ENCODE peak calls at places on chromosomes 2 and 18, in seven cellular contexts. One of them, this sample, is unnamed.

GRCh38 chr2:86622409-86622877 is 1.2 kb downstream of the RNF103 start:
- DNase-seq in Peyer's patch: peak; percentile 39
- DNase-seq in heart right ventricle: peak; percentile 21
- DNase-seq in lung: peak; percentile 38
- DNase-seq in CD8-positive, alpha-beta T cell: peak; percentile 55
- DNase-seq in A549: peak; percentile 53
- DNase-seq in neural progenitor cell: peak; percentile 44
- DNase-seq in this sample: no peak

GRCh38 chr18:54647176-54647575 is 56.1 kb downstream of the DYNAP start:
- DNase-seq in Peyer's patch: no peak
- DNase-seq in A549: peak; percentile 48
- DNase-seq in CD8-positive, alpha-beta T cell: no peak
- DNase-seq in heart right ventricle: no peak
- DNase-seq in neural progenitor cell: peak; percentile 53
- DNase-seq in lung: no peak
- DNase-seq in this sample: no peak

GRCh38 chr2:197803033-197803444 is 1.4 kb upstream of the PLCL1 start:
- DNase-seq in CD8-positive, alpha-beta T cell: no peak
- DNase-seq in neural progenitor cell: peak; percentile 58
- DNase-seq in A549: peak; percentile 53
- DNase-seq in heart right ventricle: peak; percentile 43
- DNase-seq in Peyer's patch: no peak
- DNase-seq in lung: no peak
- DNase-seq in this sample: no peak

GRCh38 chr2:62196278-62196901 is 475 bp downstream of the B3GNT2 start:
- DNase-seq in lung: peak; percentile 68
- DNase-seq in A549: peak; percentile 65
- DNase-seq in CD8-positive, alpha-beta T cell: peak; percentile 79
- DNase-seq in neural progenitor cell: no peak
- DNase-seq in heart right ventricle: peak; percentile 61
- DNase-seq in Peyer's patch: peak; percentile 61
- DNase-seq in this sample: no peak

GRCh38 chr18:64444819-64445218 is 295.9 kb upstream of the LINC00305 start:
- DNase-seq in heart right ventricle: no peak
- DNase-seq in neural progenitor cell: no peak
- DNase-seq in lung: no peak
- DNase-seq in A549: no peak
- DNase-seq in CD8-positive, alpha-beta T cell: no peak
- DNase-seq in Peyer's patch: no peak
- DNase-seq in this sample: no peak

GRCh38 chr2:173165443-173166234 is 90.0 kb downstream of the MAP3K20 start:
- DNase-seq in Peyer's patch: no peak
- DNase-seq in A549: no peak
- DNase-seq in CD8-positive, alpha-beta T cell: no peak
- DNase-seq in lung: no peak
- DNase-seq in neural progenitor cell: no peak
- DNase-seq in heart right ventricle: no peak
- DNase-seq in this sample: no peak

GRCh38 chr2:45984366-45984765 is 312.8 kb upstream of the EPAS1 start:
- DNase-seq in CD8-positive, alpha-beta T cell: no peak
- DNase-seq in A549: no peak
- DNase-seq in neural progenitor cell: no peak
- DNase-seq in lung: peak; percentile 26
- DNase-seq in Peyer's patch: no peak
- DNase-seq in heart right ventricle: no peak
- DNase-seq in this sample: no peak

GRCh38 chr2:166831930-166832329 is 56.4 kb upstream of the XIRP2 start:
- DNase-seq in CD8-positive, alpha-beta T cell: no peak
- DNase-seq in A549: no peak
- DNase-seq in heart right ventricle: no peak
- DNase-seq in lung: no peak
- DNase-seq in Peyer's patch: no peak
- DNase-seq in neural progenitor cell: no peak
- DNase-seq in this sample: no peak

GRCh38 chr2:8435608-8436007 is 246.2 kb upstream of the ID2 start:
- DNase-seq in heart right ventricle: no peak
- DNase-seq in CD8-positive, alpha-beta T cell: no peak
- DNase-seq in A549: no peak
- DNase-seq in lung: no peak
- DNase-seq in neural progenitor cell: no peak
- DNase-seq in Peyer's patch: no peak
- DNase-seq in this sample: no peak

GRCh38 chr2:42602218-42602936 is 33.9 kb downstream of the MTA3 start:
- DNase-seq in heart right ventricle: no peak
- DNase-seq in CD8-positive, alpha-beta T cell: no peak
- DNase-seq in neural progenitor cell: no peak
- DNase-seq in lung: no peak
- DNase-seq in Peyer's patch: no peak
- DNase-seq in A549: no peak
- DNase-seq in this sample: no peak

GRCh38 chr2:237507478-237507877 is 20.4 kb downstream of the MLPH start:
- DNase-seq in Peyer's patch: no peak
- DNase-seq in neural progenitor cell: no peak
- DNase-seq in lung: no peak
- DNase-seq in A549: no peak
- DNase-seq in heart right ventricle: no peak
- DNase-seq in CD8-positive, alpha-beta T cell: no peak
- DNase-seq in this sample: no peak

GRCh38 chr2:33535409-33535808 is 59.0 kb downstream of the RASGRP3 start:
- DNase-seq in CD8-positive, alpha-beta T cell: no peak
- DNase-seq in neural progenitor cell: no peak
- DNase-seq in lung: no peak
- DNase-seq in Peyer's patch: no peak
- DNase-seq in heart right ventricle: peak; percentile 57
- DNase-seq in A549: no peak
- DNase-seq in this sample: no peak

GRCh38 chr2:238489431-238489830 is 62.7 kb downstream of the ASB1 start:
- DNase-seq in heart right ventricle: no peak
- DNase-seq in CD8-positive, alpha-beta T cell: no peak
- DNase-seq in neural progenitor cell: no peak
- DNase-seq in Peyer's patch: no peak
- DNase-seq in A549: no peak
- DNase-seq in lung: no peak
- DNase-seq in this sample: no peak

GRCh38 chr2:55296393-55296792 is 27.4 kb upstream of the MTIF2 start:
- DNase-seq in heart right ventricle: no peak
- DNase-seq in A549: no peak
- DNase-seq in lung: no peak
- DNase-seq in Peyer's patch: no peak
- DNase-seq in CD8-positive, alpha-beta T cell: no peak
- DNase-seq in neural progenitor cell: no peak
- DNase-seq in this sample: no peak

GRCh38 chr18:54878057-54878661 is 49.9 kb downstream of the RAB27B start:
- DNase-seq in neural progenitor cell: no peak
- DNase-seq in Peyer's patch: no peak
- DNase-seq in lung: no peak
- DNase-seq in heart right ventricle: no peak
- DNase-seq in CD8-positive, alpha-beta T cell: no peak
- DNase-seq in A549: no peak
- DNase-seq in this sample: peak; percentile 44

GRCh38 chr2:216159161-216159560 is 50.0 kb downstream of the XRCC5 start:
- DNase-seq in A549: no peak
- DNase-seq in lung: no peak
- DNase-seq in neural progenitor cell: no peak
- DNase-seq in heart right ventricle: no peak
- DNase-seq in Peyer's patch: no peak
- DNase-seq in CD8-positive, alpha-beta T cell: no peak
- DNase-seq in this sample: no peak

GRCh38 chr2:176443941-176444340 is 174.7 kb downstream of the MTX2 start:
- DNase-seq in A549: no peak
- DNase-seq in neural progenitor cell: no peak
- DNase-seq in lung: no peak
- DNase-seq in Peyer's patch: no peak
- DNase-seq in heart right ventricle: no peak
- DNase-seq in CD8-positive, alpha-beta T cell: no peak
- DNase-seq in this sample: no peak

GRCh38 chr2:178005756-178006155 is 66.8 kb downstream of the PDE11A start:
- DNase-seq in Peyer's patch: no peak
- DNase-seq in A549: no peak
- DNase-seq in heart right ventricle: no peak
- DNase-seq in neural progenitor cell: no peak
- DNase-seq in CD8-positive, alpha-beta T cell: no peak
- DNase-seq in lung: no peak
- DNase-seq in this sample: no peak

GRCh38 chr2:124027182-124027581 is 2.1 kb downstream of the CNTNAP5 start:
- DNase-seq in Peyer's patch: no peak
- DNase-seq in A549: peak; percentile 46
- DNase-seq in lung: no peak
- DNase-seq in neural progenitor cell: peak; percentile 87
- DNase-seq in CD8-positive, alpha-beta T cell: no peak
- DNase-seq in heart right ventricle: peak; percentile 6
- DNase-seq in this sample: no peak

GRCh38 chr2:168244318-168244717 is 3.1 kb downstream of the STK39 start:
- DNase-seq in CD8-positive, alpha-beta T cell: no peak
- DNase-seq in neural progenitor cell: no peak
- DNase-seq in A549: no peak
- DNase-seq in lung: no peak
- DNase-seq in Peyer's patch: peak; percentile 26
- DNase-seq in heart right ventricle: no peak
- DNase-seq in this sample: no peak

DNA sequence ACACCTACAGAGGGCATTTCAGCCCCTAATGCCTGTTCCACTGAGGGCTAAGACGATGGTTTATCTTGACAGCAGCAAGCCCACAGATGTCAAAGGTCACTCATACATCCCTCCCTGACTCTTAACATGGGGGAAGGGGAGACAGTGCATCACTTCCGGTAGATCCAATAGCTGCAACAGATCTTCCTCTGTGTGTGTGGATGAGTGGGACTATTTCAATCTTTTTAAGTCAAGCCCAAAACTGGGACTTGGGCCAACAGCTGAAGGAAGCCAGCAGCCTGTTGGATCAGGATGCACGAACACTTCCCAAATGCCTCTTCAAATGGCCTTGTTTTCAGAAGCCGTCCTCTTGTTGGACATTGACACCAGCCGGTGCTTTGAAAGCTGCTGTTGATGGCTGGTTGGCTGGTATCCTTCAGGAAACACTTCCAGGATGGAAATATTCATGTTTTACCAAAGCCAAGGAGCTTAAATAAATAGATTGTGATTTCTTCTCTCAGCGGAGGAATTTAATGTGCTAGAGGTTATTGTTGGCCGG is 59.2 kb downstream of the IL1R2 start:
- DNase-seq in neural progenitor cell: no peak
- DNase-seq in CD8-positive, alpha-beta T cell: no peak
- DNase-seq in A549: no peak
- DNase-seq in Peyer's patch: peak; percentile 24
- DNase-seq in heart right ventricle: peak; percentile 93
- DNase-seq in lung: peak; percentile 78
- DNase-seq in this sample: peak; percentile 90
- H3K4me3 ChIP-seq in neural progenitor cell: no peak overlapping the region
- H3K4me3 ChIP-seq in CD8-positive, alpha-beta T cell: no peak overlapping the region
- H3K4me3 ChIP-seq in A549: no peak overlapping the region
- H3K4me3 ChIP-seq in Peyer's patch: no peak overlapping the region
- H3K4me3 ChIP-seq in heart right ventricle: no peak overlapping the region
- H3K4me3 ChIP-seq in lung: no peak overlapping the region
- H3K4me3 ChIP-seq in this sample: no peak overlapping the region

DNA sequence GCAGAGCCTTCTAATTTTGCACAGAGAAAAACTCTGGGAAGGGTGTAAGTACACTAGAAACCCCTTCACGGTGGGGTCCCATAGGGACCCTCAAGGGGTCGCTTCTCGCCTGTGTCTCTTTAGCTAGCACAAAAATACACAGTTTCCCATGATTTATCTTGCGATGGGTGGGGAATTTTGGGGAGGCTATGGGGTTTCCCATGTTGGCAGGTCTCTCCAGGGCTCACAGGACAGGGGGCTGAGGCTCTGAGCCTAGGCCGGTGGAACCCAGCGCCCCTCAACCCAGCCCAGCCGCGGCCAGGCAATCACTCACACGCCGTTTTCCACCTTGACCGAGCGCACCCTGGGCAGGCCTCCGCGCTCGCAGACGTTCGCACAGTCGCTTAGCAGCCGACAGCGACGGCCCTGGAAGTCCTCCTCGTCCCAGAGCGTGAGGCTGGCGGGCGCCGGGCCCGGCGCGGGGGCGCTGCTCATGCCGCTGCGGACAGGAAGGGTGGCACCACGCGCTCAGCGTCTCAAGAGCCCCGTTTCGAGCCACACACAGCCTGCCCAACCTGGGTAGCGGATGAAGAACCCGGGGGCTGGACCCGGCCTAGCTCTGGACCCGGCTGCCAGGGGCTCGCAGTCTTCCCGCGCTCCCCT is 398 bp downstream of the CRYBA2 start:
- DNase-seq in Peyer's patch: no peak
- DNase-seq in heart right ventricle: no peak
- DNase-seq in CD8-positive, alpha-beta T cell: no peak
- DNase-seq in A549: no peak
- DNase-seq in lung: no peak
- DNase-seq in neural progenitor cell: peak; percentile 47
- DNase-seq in this sample: no peak
- H3K4me3 ChIP-seq in Peyer's patch: peak overlapping the region; percentile 30
- H3K4me3 ChIP-seq in heart right ventricle: peak overlapping the region; percentile 45
- H3K4me3 ChIP-seq in CD8-positive, alpha-beta T cell: peak overlapping the region; percentile 22
- H3K4me3 ChIP-seq in A549: no peak overlapping the region
- H3K4me3 ChIP-seq in lung: no peak overlapping the region
- H3K4me3 ChIP-seq in neural progenitor cell: peak overlapping the region; percentile 35
- H3K4me3 ChIP-seq in this sample: peak overlapping the region; percentile 42

DNA sequence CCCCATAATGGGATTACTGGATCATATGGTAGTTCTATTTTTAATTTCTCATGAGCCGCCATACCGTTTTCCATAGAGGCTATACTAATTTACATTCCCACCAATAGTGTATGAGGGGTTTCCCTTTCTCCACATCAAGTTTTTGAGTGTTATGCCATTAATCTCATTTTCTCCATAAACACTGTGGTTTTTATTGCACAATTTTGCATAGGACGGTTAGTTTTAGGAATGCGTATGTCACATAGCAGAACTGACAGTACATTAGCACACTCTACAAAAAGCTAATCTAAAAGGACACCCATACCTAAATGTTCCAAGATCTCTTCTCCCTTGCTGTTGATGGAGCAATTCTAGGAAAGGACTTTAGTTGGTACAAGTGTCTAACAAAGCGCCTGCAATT is 32.5 kb downstream of the DARS1 start:
- DNase-seq in lung: no peak
- DNase-seq in A549: no peak
- DNase-seq in CD8-positive, alpha-beta T cell: no peak
- DNase-seq in neural progenitor cell: no peak
- DNase-seq in heart right ventricle: no peak
- DNase-seq in Peyer's patch: no peak
- DNase-seq in this sample: no peak
- H3K4me3 ChIP-seq in lung: no peak overlapping the region
- H3K4me3 ChIP-seq in A549: no peak overlapping the region
- H3K4me3 ChIP-seq in CD8-positive, alpha-beta T cell: no peak overlapping the region
- H3K4me3 ChIP-seq in neural progenitor cell: no peak overlapping the region
- H3K4me3 ChIP-seq in heart right ventricle: no peak overlapping the region
- H3K4me3 ChIP-seq in Peyer's patch: no peak overlapping the region
- H3K4me3 ChIP-seq in this sample: no peak overlapping the region

DNA sequence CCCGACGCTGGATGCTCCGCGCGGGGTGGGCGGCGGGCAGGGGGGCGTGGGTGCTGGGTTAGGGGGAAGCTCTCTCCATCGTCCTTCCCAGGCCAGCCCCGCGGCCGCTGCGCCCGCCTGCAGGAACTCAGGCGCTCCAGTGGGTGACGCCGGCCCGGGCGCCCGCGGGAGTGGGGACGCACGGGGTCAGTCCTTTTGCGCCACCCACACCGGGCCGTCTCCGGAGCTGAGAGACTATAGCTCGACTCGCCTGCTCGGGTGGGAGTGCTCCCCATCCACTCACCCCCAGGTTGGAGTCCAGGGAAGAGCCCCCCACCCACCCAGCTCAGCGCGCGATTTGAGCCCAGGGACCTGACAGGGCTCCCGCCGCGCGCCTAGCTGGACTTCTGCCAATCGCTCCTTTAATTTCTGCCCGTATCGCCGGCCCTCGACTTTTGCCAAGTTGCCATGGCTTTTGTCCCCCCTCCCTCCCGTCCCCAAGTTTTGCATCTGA is 205.6 kb upstream of the SMAD2 start:
- DNase-seq in heart right ventricle: no peak
- DNase-seq in neural progenitor cell: peak; percentile 37
- DNase-seq in lung: peak; percentile 48
- DNase-seq in A549: no peak
- DNase-seq in CD8-positive, alpha-beta T cell: no peak
- DNase-seq in Peyer's patch: no peak
- DNase-seq in this sample: no peak
- H3K4me3 ChIP-seq in heart right ventricle: peak overlapping the region; percentile 70
- H3K4me3 ChIP-seq in neural progenitor cell: peak overlapping the region; percentile 56
- H3K4me3 ChIP-seq in lung: peak overlapping the region; percentile 43
- H3K4me3 ChIP-seq in A549: peak overlapping the region; percentile 49
- H3K4me3 ChIP-seq in CD8-positive, alpha-beta T cell: no peak overlapping the region
- H3K4me3 ChIP-seq in Peyer's patch: peak overlapping the region; percentile 32
- H3K4me3 ChIP-seq in this sample: peak overlapping the region; percentile 22

This sample was measured in skeletal muscle cell.